ENCODE peak calls at places on chromosomes 1 and 21, in four cellular contexts. E, J, Y and A are unnamed samples.

GRCh38 chr1:116325922-116326321 is 47.1 kb upstream of the ATP1A1 start:
- DNase-seq in E (peak; percentile 2), J (no peak), Y (no peak), A (no peak)

GRCh38 chr1:25833158-25833557 is 13.4 kb downstream of the MTFR1L start:
- DNase-seq in E (no peak), J (no peak), Y (no peak), A (no peak)

GRCh38 chr1:205477759-205478247 is 22.0 kb upstream of the BLACAT1 start:
- DNase-seq in E (no peak), J (no peak), Y (no peak), A (peak; percentile 4)

GRCh38 chr21:45460611-45461368 is 55.8 kb downstream of the COL18A1 start:
- DNase-seq in E (no peak), J (no peak), Y (no peak), A (peak; percentile 93)

GRCh38 chr1:11736746-11737639 is 1.1 kb downstream of the AGTRAP start:
- DNase-seq in E (no peak), J (peak; percentile 79), Y (peak; percentile 38), A (peak; percentile 67)

GRCh38 chr1:233491953-233492627 is 121.8 kb upstream of the KCNK1 start:
- DNase-seq in E (no peak), J (peak; percentile 39), Y (no peak), A (no peak)

GRCh38 chr1:10698726-10699469 is 97.5 kb downstream of the CASZ1 start:
- DNase-seq in E (no peak), J (no peak), Y (no peak), A (no peak)

GRCh38 chr1:110433803-110434202 is 17.1 kb upstream of the PROK1 start:
- DNase-seq in E (no peak), J (peak; percentile 80), Y (peak; percentile 45), A (peak; percentile 63)

GRCh38 chr1:38785285-38786039 is 74.1 kb downstream of the RRAGC start:
- DNase-seq in E (no peak), J (no peak), Y (no peak), A (peak; percentile 89)

GRCh38 chr1:44420535-44420934 is 15.5 kb downstream of the RNF220 start:
- DNase-seq in E (no peak), J (no peak), Y (no peak), A (no peak)

GRCh38 chr1:116255933-116256649 is 117.0 kb upstream of the ATP1A1 start:
- DNase-seq in E (no peak), J (no peak), Y (no peak), A (no peak)

GRCh38 chr1:43774359-43774758 is 67.0 kb downstream of the ST3GAL3 start:
- DNase-seq in E (no peak), J (no peak), Y (no peak), A (peak; percentile 60)

GRCh38 chr21:41874611-41875010 is 4.5 kb downstream of the PRDM15 start:
- DNase-seq in E (no peak), J (no peak), Y (no peak), A (no peak)

GRCh38 chr1:159214149-159214760 is 9.6 kb downstream of the ACKR1 start:
- DNase-seq in E (no peak), J (peak; percentile 75), Y (peak; percentile 62), A (peak; percentile 28)

GRCh38 chr1:114083186-114083585 is 70.5 kb downstream of the SYT6 start:
- DNase-seq in E (no peak), J (no peak), Y (no peak), A (no peak)

GRCh38 chr1:209549384-209550001 is 34.0 kb upstream of the CAMK1G start:
- DNase-seq in E (no peak), J (peak; percentile 79), Y (no peak), A (no peak)

GRCh38 chr1:118963456-118964430 is 24.4 kb downstream of the TBX15 start:
- DNase-seq in E (no peak), J (no peak), Y (no peak), A (peak; percentile 49)

GRCh38 chr1:206952182-206952581 is 5.9 kb upstream of the PIGR start:
- DNase-seq in E (no peak), J (no peak), Y (no peak), A (no peak)

GRCh38 chr1:230754831-230755230 is 7.6 kb downstream of the CAPN9 start:
- DNase-seq in E (no peak), J (no peak), Y (no peak), A (peak; percentile 68)

GRCh38 chr1:145906954-145907755 is 2.7 kb downstream of the ITGA10 start:
- DNase-seq in E (no peak), J (no peak), Y (no peak), A (no peak)

GRCh38 chr1:19435181-19435580 is 50.2 kb downstream of the CAPZB start:
- DNase-seq in E (no peak), J (no peak), Y (no peak), A (peak; percentile 93)

GRCh38 chr1:42956739-42957138 is 1.9 kb downstream of the SLC2A1 start:
- DNase-seq in E (no peak), J (no peak), Y (no peak), A (no peak)

GRCh38 chr1:38125837-38126520 is 79.4 kb upstream of the POU3F1 start:
- DNase-seq in E (no peak), J (no peak), Y (no peak), A (no peak)

GRCh38 chr1:50959913-50960844 is at the start of gene FAF1:
- DNase-seq in E (peak; percentile 99), J (peak; percentile 99), Y (peak; percentile 97), A (peak; percentile 97)
- TF ChIP-seq CTCF in E (no peak), J (peak; percentile 21), Y (no peak), A (peak; percentile 22)

GRCh38 chr1:32980080-32980479 is 15.5 kb upstream of the RNF19B start:
- DNase-seq in E (no peak), J (no peak), Y (no peak), A (no peak)

GRCh38 chr1:32983039-32983438 is 18.4 kb upstream of the RNF19B start:
- DNase-seq in E (no peak), J (no peak), Y (no peak), A (no peak)

GRCh38 chr1:32978854-32979253 is 14.2 kb upstream of the RNF19B start:
- DNase-seq in E (no peak), J (no peak), Y (no peak), A (no peak)

GRCh38 chr1:32984090-32984828 is 19.6 kb upstream of the RNF19B start:
- DNase-seq in E (peak; percentile 38), J (peak; percentile 85), Y (no peak), A (peak; percentile 66)

GRCh38 chr1:32981003-32981909 is 16.6 kb upstream of the RNF19B start:
- DNase-seq in E (peak; percentile 71), J (peak; percentile 45), Y (no peak), A (peak; percentile 62)
- H3K4me3 ChIP-seq in E (peak overlapping the region; percentile 46), J (no peak overlapping the region), Y (no peak overlapping the region), A (no peak overlapping the region)

GRCh38 chr1:161305872-161306519 is 3.8 kb downstream of the MPZ start:
- DNase-seq in E (peak; percentile 85), J (peak; percentile 97), Y (peak; percentile 71), A (peak; percentile 54)
- TF ChIP-seq CTCF in E (peak; percentile 51), J (peak; percentile 93), Y (peak; percentile 36), A (peak; percentile 16)

DNA sequence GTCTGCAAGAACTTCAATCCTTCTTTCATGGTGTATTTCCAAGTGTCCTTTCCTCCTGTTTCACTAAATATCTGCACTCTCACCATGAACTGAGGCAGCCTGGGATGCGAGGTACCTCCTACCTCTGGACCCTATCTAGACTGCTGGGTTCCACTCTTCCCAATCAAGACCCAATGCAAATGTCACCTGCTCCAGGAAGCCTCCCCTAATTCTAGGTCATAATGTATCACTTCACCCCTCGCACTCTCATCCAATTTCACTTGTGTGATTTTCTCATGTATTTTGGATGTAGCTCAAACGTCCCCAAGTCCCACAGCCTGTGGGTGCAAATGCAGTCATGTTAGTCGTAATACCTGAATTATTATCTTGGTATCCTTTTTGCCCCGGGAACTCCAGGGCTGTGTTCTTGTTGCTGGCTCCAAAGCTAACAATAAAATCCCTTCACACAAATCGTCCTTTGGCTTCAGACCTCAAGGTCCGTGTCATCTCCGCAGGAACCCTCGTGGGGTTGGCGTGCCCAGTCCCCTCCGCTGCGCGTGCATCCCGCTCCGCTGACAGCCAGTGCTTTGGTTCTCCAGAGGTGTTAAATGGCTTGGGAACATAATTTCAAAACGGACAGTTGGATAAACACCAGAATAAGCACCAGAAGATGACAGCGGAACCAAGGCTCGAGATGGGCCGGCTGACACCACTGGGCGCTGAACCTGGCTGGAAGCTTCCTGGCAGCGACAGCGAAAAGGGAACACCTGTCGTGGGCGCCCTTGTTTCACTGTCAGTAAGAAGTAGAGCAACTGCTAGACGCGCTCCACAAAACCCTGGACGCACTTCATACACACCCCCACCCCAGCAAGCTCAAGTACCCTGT is 1.0 kb upstream of the BACH1 start:
- DNase-seq in E (no peak), J (no peak), Y (no peak), A (no peak)
- H3K4me3 ChIP-seq in E (peak overlapping the region; percentile 95), J (peak overlapping the region; percentile 90), Y (peak overlapping the region; percentile 69), A (peak overlapping the region; percentile 82)

GRCh38 chr1:220511785-220512184 is 16.2 kb upstream of the MARK1 start:
- DNase-seq in E (no peak), J (peak; percentile 79), Y (peak; percentile 65), A (no peak)
- TF ChIP-seq CTCF in E (no peak), J (peak; percentile 69), Y (no peak), A (peak; percentile 19)

GRCh38 chr1:17189632-17190525 is 15.0 kb upstream of the PADI1 start:
- DNase-seq in E (no peak), J (peak; percentile 54), Y (no peak), A (peak; percentile 97)
- H3K4me3 ChIP-seq in E (no peak overlapping the region), J (no peak overlapping the region), Y (no peak overlapping the region), A (no peak overlapping the region)

DNA sequence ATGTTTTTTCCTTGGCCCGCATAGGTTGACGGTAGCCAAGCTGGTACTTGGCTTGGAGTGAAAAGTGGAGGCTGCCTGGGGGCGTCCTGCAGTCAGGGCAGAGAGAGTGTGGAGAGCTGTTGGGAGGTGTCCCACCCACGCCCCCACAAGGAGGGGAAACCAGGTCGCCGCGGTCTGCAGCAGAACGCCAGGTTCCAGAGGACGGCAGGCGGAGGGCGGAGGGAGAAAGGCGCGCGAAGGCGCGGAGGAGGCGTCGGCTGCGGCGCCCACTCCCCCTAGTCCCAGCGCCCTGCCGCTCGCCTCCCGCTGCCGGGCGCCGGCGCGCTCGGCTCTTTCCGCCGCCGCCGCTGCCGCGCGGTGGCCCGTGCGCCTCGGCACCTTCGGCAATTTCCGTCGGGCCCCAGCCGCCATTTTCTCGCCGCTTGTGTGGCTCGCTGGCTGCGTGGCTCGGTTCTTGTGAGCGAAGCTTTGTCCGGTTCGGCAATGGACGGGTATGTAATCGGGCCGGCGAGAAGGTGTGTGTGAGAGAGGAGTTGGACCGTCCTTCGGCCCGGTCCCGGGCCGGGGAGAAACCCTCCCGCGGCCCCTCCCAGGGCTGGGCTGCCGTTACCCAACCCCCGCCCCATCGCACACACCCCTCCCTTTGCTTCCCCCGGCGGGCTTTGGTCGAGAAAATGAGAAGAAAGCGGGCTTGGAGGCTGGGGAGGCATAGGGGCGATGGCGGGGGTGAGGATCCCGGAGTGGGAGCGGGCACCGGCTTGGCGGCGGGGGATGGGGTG is at the start of gene PTBP2:
- DNase-seq in E (peak; percentile 88), J (peak; percentile 89), Y (peak; percentile 94), A (peak; percentile 76)
- TF ChIP-seq CTCF in E (no peak), J (no peak), Y (no peak), A (no peak)